ENCODE peak calls at places on chromosomes 16 and 17, in ten cellular contexts. L is OCI-M1; Y is left colon; C is skeletal muscle cell; Z is lung microvascular endothelial cell; G is ELR; E is HEK293T; Q is GM19239; K is activated T-cell treated with anti-CD3 and anti-CD28 coated beads, Interleukin-2, amount 50 U/mL, for 72 hours; M is glomerular endothelial cell. X is an unnamed sample.

GRCh38 chr16:11852092-11852809 is 909 bp upstream of the RSL1D1 start:
- DNase-seq in L (no peak), Y (no peak), C (no peak), Z (no peak), G (peak), E (no peak), Q (no peak), K (no peak), M (no peak), X (no peak)

GRCh38 chr16:17350212-17350611 is 120.5 kb downstream of the XYLT1 start:
- DNase-seq in L (no peak), Y (no peak), C (no peak), Z (no peak), G (peak), E (no peak), Q (no peak), K (no peak), M (no peak), X (no peak)

GRCh38 chr17:17722906-17723353 is 41.7 kb downstream of the RAI1 start:
- DNase-seq in L (no peak), Y (no peak), C (no peak), Z (no peak), G (no peak), E (no peak), Q (no peak), K (no peak), M (no peak), X (no peak)

GRCh38 chr17:8046929-8047768 is 8.3 kb downstream of the ALOX15B start:
- DNase-seq in L (no peak), Y (no peak), C (no peak), Z (no peak), G (no peak), E (no peak), Q (no peak), K (no peak), M (no peak), X (no peak)

GRCh38 chr16:83068686-83069085 is 441.9 kb downstream of the CDH13 start:
- DNase-seq in L (no peak), Y (no peak), C (no peak), Z (peak), G (peak), E (no peak), Q (no peak), K (no peak), M (no peak), X (no peak)

GRCh38 chr17:8436169-8436932 is 667 bp downstream of the NDEL1 start:
- DNase-seq in L (peak), Y (peak), C (no peak), Z (peak), G (peak), E (peak), Q (peak), K (peak), M (no peak), X (peak)

GRCh38 chr17:81966343-81967243 is 5.6 kb upstream of the NOTUM start:
- DNase-seq in L (no peak), Y (peak), C (peak), Z (no peak), G (no peak), E (no peak), Q (no peak), K (no peak), M (no peak), X (no peak)

GRCh38 chr16:88479795-88480760 is 27.0 kb downstream of the ZFPM1 start:
- DNase-seq in L (no peak), Y (no peak), C (no peak), Z (no peak), G (no peak), E (no peak), Q (peak), K (peak), M (no peak), X (no peak)

GRCh38 chr17:4548061-4548461 is 7.1 kb downstream of the MYBBP1A start:
- DNase-seq in L (no peak), Y (no peak), C (no peak), Z (no peak), G (no peak), E (no peak), Q (no peak), K (no peak), M (no peak), X (no peak)

GRCh38 chr16:84754353-84754856 is 54.6 kb downstream of the USP10 start:
- DNase-seq in L (peak), Y (peak), C (peak), Z (peak), G (peak), E (peak), Q (peak), K (peak), M (peak), X (peak)

GRCh38 chr16:66344533-66345145 is 21.9 kb upstream of the CDH5 start:
- DNase-seq in L (peak), Y (no peak), C (no peak), Z (peak), G (peak), E (no peak), Q (no peak), K (peak), M (no peak), X (peak)

GRCh38 chr17:3885271-3885670 is 7.6 kb downstream of the CAMKK1 start:
- DNase-seq in L (no peak), Y (no peak), C (no peak), Z (no peak), G (no peak), E (no peak), Q (no peak), K (no peak), M (no peak), X (no peak)

GRCh38 chr17:19897901-19898300 is 30.2 kb upstream of the ULK2 start:
- DNase-seq in L (no peak), Y (no peak), C (peak), Z (no peak), G (peak), E (no peak), Q (no peak), K (no peak), M (no peak), X (no peak)

GRCh38 chr16:56848955-56849689 is 15.9 kb upstream of the SLC12A3 start:
- DNase-seq in L (no peak), Y (no peak), C (peak), Z (peak), G (peak), E (no peak), Q (no peak), K (no peak), M (no peak), X (no peak)

GRCh38 chr17:78137392-78138203 is 7.0 kb downstream of the TMC8 start:
- DNase-seq in L (peak), Y (no peak), C (no peak), Z (no peak), G (no peak), E (no peak), Q (no peak), K (peak), M (no peak), X (no peak)

GRCh38 chr17:14427914-14428639 is 127.2 kb downstream of the HS3ST3B1 start:
- DNase-seq in L (no peak), Y (no peak), C (no peak), Z (no peak), G (no peak), E (no peak), Q (peak), K (peak), M (no peak), X (no peak)

GRCh38 chr17:33647976-33648375 is 354.9 kb upstream of the ASIC2 start:
- DNase-seq in L (peak), Y (no peak), C (no peak), Z (peak), G (no peak), E (peak), Q (no peak), K (no peak), M (no peak), X (no peak)

GRCh38 chr16:69890114-69890890 is 60.8 kb upstream of the CLEC18A start:
- DNase-seq in L (no peak), Y (peak), C (peak), Z (peak), G (no peak), E (peak), Q (no peak), K (no peak), M (peak), X (peak)

GRCh38 chr17:41140360-41141132 is at the start of gene KRTAP4-6:
- DNase-seq in L (no peak), Y (no peak), C (peak), Z (no peak), G (peak), E (no peak), Q (no peak), K (no peak), M (no peak), X (no peak)